ENCODE peak calls at places on chromosomes 4 and X, in eight cellular contexts. One of them, this sample, is unnamed.

GRCh38 chr4:10041036-10041435 is 19.7 kb upstream of the SLC2A9 start:
- DNase-seq in cardiac muscle cell: no peak
- DNase-seq in stomach: no peak
- DNase-seq in WERI-Rb-1: no peak
- DNase-seq in fibroblast of lung: no peak
- DNase-seq in sigmoid colon: no peak
- DNase-seq in HCT116: no peak
- DNase-seq in IMR-90: no peak
- DNase-seq in this sample: no peak

GRCh38 chrX:119762718-119763117 is 4.3 kb downstream of the SOWAHD start:
- DNase-seq in cardiac muscle cell: peak; percentile 42
- DNase-seq in stomach: no peak
- DNase-seq in WERI-Rb-1: no peak
- DNase-seq in fibroblast of lung: no peak
- DNase-seq in sigmoid colon: no peak
- DNase-seq in HCT116: no peak
- DNase-seq in IMR-90: no peak
- DNase-seq in this sample: no peak

GRCh38 chr4:142160509-142160908 is 524.1 kb downstream of the IL15 start:
- DNase-seq in cardiac muscle cell: no peak
- DNase-seq in stomach: no peak
- DNase-seq in WERI-Rb-1: no peak
- DNase-seq in fibroblast of lung: no peak
- DNase-seq in sigmoid colon: no peak
- DNase-seq in HCT116: no peak
- DNase-seq in IMR-90: peak; percentile 18
- DNase-seq in this sample: no peak

GRCh38 chr4:109472343-109472761 is 38.7 kb downstream of the SEC24B start:
- DNase-seq in cardiac muscle cell: peak; percentile 69
- DNase-seq in stomach: no peak
- DNase-seq in WERI-Rb-1: no peak
- DNase-seq in fibroblast of lung: peak; percentile 70
- DNase-seq in sigmoid colon: no peak
- DNase-seq in HCT116: no peak
- DNase-seq in IMR-90: peak; percentile 84
- DNase-seq in this sample: peak; percentile 9

GRCh38 chr4:173526724-173527102 is 3.3 kb downstream of the HAND2 start:
- DNase-seq in cardiac muscle cell: no peak
- DNase-seq in stomach: no peak
- DNase-seq in WERI-Rb-1: no peak
- DNase-seq in fibroblast of lung: no peak
- DNase-seq in sigmoid colon: peak; percentile 53
- DNase-seq in HCT116: no peak
- DNase-seq in IMR-90: no peak
- DNase-seq in this sample: no peak

GRCh38 chr4:188400456-188400855 is 261.2 kb downstream of the TRIML1 start:
- DNase-seq in cardiac muscle cell: peak; percentile 42
- DNase-seq in stomach: no peak
- DNase-seq in WERI-Rb-1: no peak
- DNase-seq in fibroblast of lung: no peak
- DNase-seq in sigmoid colon: no peak
- DNase-seq in HCT116: no peak
- DNase-seq in IMR-90: no peak
- DNase-seq in this sample: no peak

GRCh38 chrX:39896951-39897740 is 200.6 kb downstream of the BCOR start:
- DNase-seq in cardiac muscle cell: peak; percentile 75
- DNase-seq in stomach: no peak
- DNase-seq in WERI-Rb-1: no peak
- DNase-seq in fibroblast of lung: peak; percentile 67
- DNase-seq in sigmoid colon: no peak
- DNase-seq in HCT116: no peak
- DNase-seq in IMR-90: peak; percentile 62
- DNase-seq in this sample: no peak

GRCh38 chrX:6898371-6898770 is 249.1 kb upstream of the STS start:
- DNase-seq in cardiac muscle cell: no peak
- DNase-seq in stomach: no peak
- DNase-seq in WERI-Rb-1: no peak
- DNase-seq in fibroblast of lung: no peak
- DNase-seq in sigmoid colon: no peak
- DNase-seq in HCT116: no peak
- DNase-seq in IMR-90: no peak
- DNase-seq in this sample: no peak

GRCh38 chrX:39152106-39152649 is 350.9 kb downstream of the MID1IP1 start:
- DNase-seq in cardiac muscle cell: peak; percentile 13
- DNase-seq in stomach: peak; percentile 61
- DNase-seq in WERI-Rb-1: peak; percentile 61
- DNase-seq in fibroblast of lung: no peak
- DNase-seq in sigmoid colon: no peak
- DNase-seq in HCT116: no peak
- DNase-seq in IMR-90: no peak
- DNase-seq in this sample: no peak

GRCh38 chrX:30275498-30275897 is 28.6 kb downstream of the MAGEB1 start:
- DNase-seq in cardiac muscle cell: peak; percentile 38
- DNase-seq in stomach: no peak
- DNase-seq in WERI-Rb-1: no peak
- DNase-seq in fibroblast of lung: peak; percentile 53
- DNase-seq in sigmoid colon: no peak
- DNase-seq in HCT116: peak; percentile 15
- DNase-seq in IMR-90: peak; percentile 13
- DNase-seq in this sample: no peak

GRCh38 chr4:137363496-137363895 is 168.8 kb downstream of the PCDH18 start:
- DNase-seq in cardiac muscle cell: peak; percentile 51
- DNase-seq in stomach: no peak
- DNase-seq in WERI-Rb-1: no peak
- DNase-seq in fibroblast of lung: peak; percentile 42
- DNase-seq in sigmoid colon: no peak
- DNase-seq in HCT116: no peak
- DNase-seq in IMR-90: no peak
- DNase-seq in this sample: no peak

GRCh38 chrX:10749113-10749512 is 128.7 kb upstream of the MID1 start:
- DNase-seq in cardiac muscle cell: no peak
- DNase-seq in stomach: no peak
- DNase-seq in WERI-Rb-1: no peak
- DNase-seq in fibroblast of lung: no peak
- DNase-seq in sigmoid colon: no peak
- DNase-seq in HCT116: no peak
- DNase-seq in IMR-90: peak; percentile 14
- DNase-seq in this sample: no peak

GRCh38 chrX:140712413-140713173 is 3.0 kb downstream of the LINC00632 start:
- DNase-seq in cardiac muscle cell: peak; percentile 79
- DNase-seq in stomach: peak; percentile 38
- DNase-seq in WERI-Rb-1: no peak
- DNase-seq in fibroblast of lung: peak; percentile 89
- DNase-seq in sigmoid colon: peak; percentile 67
- DNase-seq in HCT116: no peak
- DNase-seq in IMR-90: peak; percentile 55
- DNase-seq in this sample: peak; percentile 25

GRCh38 chr4:74531952-74532794 is 87.2 kb downstream of the AREG start:
- DNase-seq in cardiac muscle cell: peak; percentile 94
- DNase-seq in stomach: no peak
- DNase-seq in WERI-Rb-1: peak; percentile 26
- DNase-seq in fibroblast of lung: peak; percentile 98
- DNase-seq in sigmoid colon: no peak
- DNase-seq in HCT116: peak; percentile 92
- DNase-seq in IMR-90: peak; percentile 87
- DNase-seq in this sample: peak; percentile 61

GRCh38 chr4:67700119-67700873 is 659 bp downstream of the UBA6 start:
- DNase-seq in cardiac muscle cell: peak; percentile 17
- DNase-seq in stomach: no peak
- DNase-seq in WERI-Rb-1: no peak
- DNase-seq in fibroblast of lung: peak; percentile 17
- DNase-seq in sigmoid colon: no peak
- DNase-seq in HCT116: no peak
- DNase-seq in IMR-90: peak; percentile 27
- DNase-seq in this sample: no peak

GRCh38 chr4:95290702-95291101 is 258.1 kb downstream of the UNC5C start:
- DNase-seq in cardiac muscle cell: no peak
- DNase-seq in stomach: no peak
- DNase-seq in WERI-Rb-1: no peak
- DNase-seq in fibroblast of lung: no peak
- DNase-seq in sigmoid colon: no peak
- DNase-seq in HCT116: no peak
- DNase-seq in IMR-90: no peak
- DNase-seq in this sample: no peak

GRCh38 chr4:154691229-154691628 is 52.6 kb upstream of the LRAT start:
- DNase-seq in cardiac muscle cell: no peak
- DNase-seq in stomach: no peak
- DNase-seq in WERI-Rb-1: no peak
- DNase-seq in fibroblast of lung: peak; percentile 45
- DNase-seq in sigmoid colon: no peak
- DNase-seq in HCT116: no peak
- DNase-seq in IMR-90: no peak
- DNase-seq in this sample: no peak

GRCh38 chr4:184636897-184637296 is 12.3 kb downstream of the CASP3 start:
- DNase-seq in cardiac muscle cell: no peak
- DNase-seq in stomach: no peak
- DNase-seq in WERI-Rb-1: no peak
- DNase-seq in fibroblast of lung: no peak
- DNase-seq in sigmoid colon: no peak
- DNase-seq in HCT116: no peak
- DNase-seq in IMR-90: no peak
- DNase-seq in this sample: no peak
- H3K36me3 ChIP-seq in cardiac muscle cell: peaks cover 22% of the 10 kb centered on the region
- H3K36me3 ChIP-seq in stomach: peaks cover 63% of the 10 kb centered on the region
- H3K36me3 ChIP-seq in WERI-Rb-1: peaks cover 35% of the 10 kb centered on the region
- H3K36me3 ChIP-seq in fibroblast of lung: peaks cover 10% of the 10 kb centered on the region
- H3K36me3 ChIP-seq in sigmoid colon: peaks cover 31% of the 10 kb centered on the region
- H3K36me3 ChIP-seq in HCT116: no peaks in the 10 kb centered on the region
- H3K36me3 ChIP-seq in IMR-90: peaks cover 29% of the 10 kb centered on the region
- H3K36me3 ChIP-seq in this sample: no peaks in the 10 kb centered on the region

GRCh38 chr4:182177166-182177565 is 66.0 kb upstream of the TENM3 start:
- DNase-seq in cardiac muscle cell: no peak
- DNase-seq in stomach: no peak
- DNase-seq in WERI-Rb-1: no peak
- DNase-seq in fibroblast of lung: peak; percentile 23
- DNase-seq in sigmoid colon: no peak
- DNase-seq in HCT116: no peak
- DNase-seq in IMR-90: no peak
- DNase-seq in this sample: no peak

GRCh38 chr4:182175788-182176519 is 67.2 kb upstream of the TENM3 start:
- DNase-seq in cardiac muscle cell: no peak
- DNase-seq in stomach: no peak
- DNase-seq in WERI-Rb-1: no peak
- DNase-seq in fibroblast of lung: no peak
- DNase-seq in sigmoid colon: no peak
- DNase-seq in HCT116: no peak
- DNase-seq in IMR-90: peak; percentile 63
- DNase-seq in this sample: no peak

GRCh38 chr4:182179751-182180150 is 63.5 kb upstream of the TENM3 start:
- DNase-seq in cardiac muscle cell: no peak
- DNase-seq in stomach: no peak
- DNase-seq in WERI-Rb-1: no peak
- DNase-seq in fibroblast of lung: no peak
- DNase-seq in sigmoid colon: no peak
- DNase-seq in HCT116: no peak
- DNase-seq in IMR-90: no peak
- DNase-seq in this sample: no peak

GRCh38 chr4:182174979-182175378 is 68.2 kb upstream of the TENM3 start:
- DNase-seq in cardiac muscle cell: no peak
- DNase-seq in stomach: no peak
- DNase-seq in WERI-Rb-1: no peak
- DNase-seq in fibroblast of lung: no peak
- DNase-seq in sigmoid colon: no peak
- DNase-seq in HCT116: no peak
- DNase-seq in IMR-90: no peak
- DNase-seq in this sample: no peak

DNA sequence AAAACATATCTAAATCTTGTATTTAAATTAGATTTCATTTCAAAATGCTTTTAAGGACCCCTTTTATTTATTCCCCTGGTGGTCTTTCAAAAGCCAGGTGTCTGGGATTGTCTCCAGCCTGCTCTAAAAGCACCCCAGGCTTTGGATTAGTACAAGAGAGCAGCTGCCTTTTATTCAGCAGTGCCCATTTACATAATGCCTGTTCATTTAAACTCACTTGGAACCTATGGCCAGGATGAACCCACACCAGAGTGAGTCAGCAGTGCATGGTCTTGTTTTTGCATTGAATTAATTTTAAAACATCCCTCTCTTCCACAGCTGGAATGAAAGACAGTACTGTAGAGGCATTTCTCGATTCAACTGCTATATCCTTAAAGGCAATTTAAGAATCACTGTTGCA is 64.1 kb upstream of the TENM3 start:
- DNase-seq in cardiac muscle cell: peak; percentile 53
- DNase-seq in stomach: no peak
- DNase-seq in WERI-Rb-1: peak; percentile 41
- DNase-seq in fibroblast of lung: peak; percentile 55
- DNase-seq in sigmoid colon: no peak
- DNase-seq in HCT116: no peak
- DNase-seq in IMR-90: peak; percentile 78
- DNase-seq in this sample: no peak
- H3K4me3 ChIP-seq in cardiac muscle cell: no peak overlapping the region
- H3K4me3 ChIP-seq in stomach: no peak overlapping the region
- H3K4me3 ChIP-seq in WERI-Rb-1: no peak overlapping the region
- H3K4me3 ChIP-seq in fibroblast of lung: no peak overlapping the region
- H3K4me3 ChIP-seq in sigmoid colon: no peak overlapping the region
- H3K4me3 ChIP-seq in HCT116: no peak overlapping the region
- H3K4me3 ChIP-seq in IMR-90: no peak overlapping the region
- H3K4me3 ChIP-seq in this sample: no peak overlapping the region

DNA sequence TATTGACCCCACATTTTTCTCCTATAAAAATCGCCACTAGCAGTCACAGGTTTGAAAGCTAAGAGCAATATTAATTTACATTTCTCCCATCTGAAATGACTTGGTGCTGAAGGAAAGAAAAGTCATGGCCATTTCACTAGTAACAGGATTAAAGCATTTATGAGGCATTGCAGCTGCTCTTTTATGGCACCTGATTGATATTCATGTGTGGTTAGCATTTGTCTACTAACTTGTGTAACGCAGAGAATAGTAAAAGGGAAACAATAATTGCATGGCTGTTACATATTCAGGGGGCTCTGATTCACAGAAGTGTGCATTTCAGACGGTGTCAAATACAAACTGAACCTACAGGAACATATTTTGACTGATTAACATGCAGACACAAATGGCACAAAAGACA is 5.2 kb downstream of the PCDH19 start:
- DNase-seq in cardiac muscle cell: no peak
- DNase-seq in stomach: no peak
- DNase-seq in WERI-Rb-1: no peak
- DNase-seq in fibroblast of lung: no peak
- DNase-seq in sigmoid colon: no peak
- DNase-seq in HCT116: no peak
- DNase-seq in IMR-90: no peak
- DNase-seq in this sample: no peak
- H3K27me3 ChIP-seq in cardiac muscle cell: peaks cover 77% of the 10 kb centered on the region
- H3K27me3 ChIP-seq in stomach: peaks cover 65% of the 10 kb centered on the region
- H3K27me3 ChIP-seq in WERI-Rb-1: peaks cover 56% of the 10 kb centered on the region
- H3K27me3 ChIP-seq in fibroblast of lung: peaks cover 3% of the 10 kb centered on the region
- H3K27me3 ChIP-seq in sigmoid colon: peaks cover 75% of the 10 kb centered on the region
- H3K27me3 ChIP-seq in HCT116: peaks cover 5% of the 10 kb centered on the region
- H3K27me3 ChIP-seq in IMR-90: peaks cover 20% of the 10 kb centered on the region
- H3K27me3 ChIP-seq in this sample: peaks cover 38% of the 10 kb centered on the region

DNA sequence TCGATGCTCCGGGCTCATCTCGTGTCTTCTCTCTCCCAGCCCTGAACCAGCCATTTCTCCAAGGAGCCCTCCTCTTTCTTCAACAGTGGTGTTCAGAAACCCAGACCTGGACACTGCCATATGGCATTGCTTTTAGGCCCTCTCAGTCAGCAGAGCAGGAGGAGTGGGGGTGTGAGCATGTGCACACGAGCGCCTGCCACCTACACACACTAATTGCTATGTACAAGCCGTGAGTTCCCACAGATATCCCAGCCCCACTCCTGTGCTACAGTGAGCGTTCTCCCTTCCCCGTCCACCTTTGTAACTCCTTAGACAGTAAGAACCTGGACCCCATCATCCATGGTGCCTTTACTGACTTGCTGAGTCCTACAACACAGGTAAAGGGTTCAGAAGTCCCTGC is 53.8 kb downstream of the TNIP2 start:
- DNase-seq in cardiac muscle cell: no peak
- DNase-seq in stomach: no peak
- DNase-seq in WERI-Rb-1: no peak
- DNase-seq in fibroblast of lung: no peak
- DNase-seq in sigmoid colon: no peak
- DNase-seq in HCT116: no peak
- DNase-seq in IMR-90: no peak
- DNase-seq in this sample: no peak
- H3K36me3 ChIP-seq in cardiac muscle cell: peaks cover 60% of the 10 kb centered on the region
- H3K36me3 ChIP-seq in stomach: peaks cover 93% of the 10 kb centered on the region
- H3K36me3 ChIP-seq in WERI-Rb-1: peaks cover 92% of the 10 kb centered on the region
- H3K36me3 ChIP-seq in fibroblast of lung: peaks cover 16% of the 10 kb centered on the region
- H3K36me3 ChIP-seq in sigmoid colon: peaks cover 32% of the 10 kb centered on the region
- H3K36me3 ChIP-seq in HCT116: peaks cover 27% of the 10 kb centered on the region
- H3K36me3 ChIP-seq in IMR-90: peaks cover 58% of the 10 kb centered on the region
- H3K36me3 ChIP-seq in this sample: no peaks in the 10 kb centered on the region

This sample was measured in kidney epithelial cell.